ENCODE peak calls at places on chromosomes 5 and 9, in four cellular contexts. One of them, this sample, is unnamed.

GRCh38 chr9:87518702-87519335 is 21.2 kb downstream of the DAPK1 start:
- DNase-seq in fibroblast of pulmonary artery: peak
- DNase-seq in H1: no peak
- DNase-seq in Peyer's patch: no peak
- DNase-seq in this sample: peak

GRCh38 chr5:178232920-178233429 is 373 bp upstream of the PHYKPL start:
- DNase-seq in Peyer's patch: no peak
- DNase-seq in fibroblast of pulmonary artery: no peak
- DNase-seq in H1: no peak
- DNase-seq in this sample: no peak

GRCh38 chr5:180802325-180803180 is at the start of gene MGAT1:
- DNase-seq in Peyer's patch: peak
- DNase-seq in H1: no peak
- DNase-seq in fibroblast of pulmonary artery: peak
- DNase-seq in this sample: peak

GRCh38 chr5:140145223-140145622 is 19.5 kb downstream of the IGIP start:
- DNase-seq in Peyer's patch: no peak
- DNase-seq in fibroblast of pulmonary artery: no peak
- DNase-seq in H1: no peak
- DNase-seq in this sample: no peak

GRCh38 chr5:15968994-15969393 is 210.6 kb downstream of the MARCHF11 start:
- DNase-seq in Peyer's patch: no peak
- DNase-seq in H1: no peak
- DNase-seq in fibroblast of pulmonary artery: no peak
- DNase-seq in this sample: no peak

GRCh38 chr5:142945321-142945720 is 175.1 kb downstream of the ARHGAP26 start:
- DNase-seq in Peyer's patch: no peak
- DNase-seq in H1: no peak
- DNase-seq in fibroblast of pulmonary artery: no peak
- DNase-seq in this sample: no peak

GRCh38 chr9:2336055-2336454 is 285.5 kb upstream of the VLDLR start:
- DNase-seq in Peyer's patch: no peak
- DNase-seq in H1: no peak
- DNase-seq in fibroblast of pulmonary artery: peak
- DNase-seq in this sample: no peak

GRCh38 chr5:95403996-95404395 is 12.8 kb downstream of the FAM81B start:
- DNase-seq in H1: no peak
- DNase-seq in Peyer's patch: no peak
- DNase-seq in fibroblast of pulmonary artery: no peak
- DNase-seq in this sample: peak

GRCh38 chr5:110751902-110752762 is 13.3 kb downstream of the SLC25A46 start:
- DNase-seq in fibroblast of pulmonary artery: no peak
- DNase-seq in Peyer's patch: no peak
- DNase-seq in H1: no peak
- DNase-seq in this sample: no peak

GRCh38 chr5:104702212-104702611 is 1139.6 kb upstream of the NUDT12 start:
- DNase-seq in fibroblast of pulmonary artery: no peak
- DNase-seq in H1: no peak
- DNase-seq in Peyer's patch: no peak
- DNase-seq in this sample: peak

GRCh38 chr5:39422036-39422606 is 2.7 kb downstream of the DAB2 start:
- DNase-seq in Peyer's patch: no peak
- DNase-seq in H1: no peak
- DNase-seq in fibroblast of pulmonary artery: no peak
- DNase-seq in this sample: no peak
- TF ChIP-seq CTCF in Peyer's patch: no peak
- TF ChIP-seq CTCF in H1: no peak
- TF ChIP-seq CTCF in fibroblast of pulmonary artery: no peak
- TF ChIP-seq CTCF in this sample: no peak

GRCh38 chr5:93830893-93831292 is 89.5 kb upstream of the POU5F2 start:
- DNase-seq in Peyer's patch: no peak
- DNase-seq in H1: no peak
- DNase-seq in fibroblast of pulmonary artery: no peak
- DNase-seq in this sample: no peak

GRCh38 chr5:93829346-93829745 is 87.9 kb upstream of the POU5F2 start:
- DNase-seq in fibroblast of pulmonary artery: no peak
- DNase-seq in Peyer's patch: no peak
- DNase-seq in H1: no peak
- DNase-seq in this sample: no peak

GRCh38 chr5:93831449-93831848 is 90.0 kb upstream of the POU5F2 start:
- DNase-seq in Peyer's patch: no peak
- DNase-seq in H1: no peak
- DNase-seq in fibroblast of pulmonary artery: peak
- DNase-seq in this sample: peak
- TF ChIP-seq CTCF in Peyer's patch: no peak
- TF ChIP-seq CTCF in H1: no peak
- TF ChIP-seq CTCF in fibroblast of pulmonary artery: peak
- TF ChIP-seq CTCF in this sample: no peak

DNA sequence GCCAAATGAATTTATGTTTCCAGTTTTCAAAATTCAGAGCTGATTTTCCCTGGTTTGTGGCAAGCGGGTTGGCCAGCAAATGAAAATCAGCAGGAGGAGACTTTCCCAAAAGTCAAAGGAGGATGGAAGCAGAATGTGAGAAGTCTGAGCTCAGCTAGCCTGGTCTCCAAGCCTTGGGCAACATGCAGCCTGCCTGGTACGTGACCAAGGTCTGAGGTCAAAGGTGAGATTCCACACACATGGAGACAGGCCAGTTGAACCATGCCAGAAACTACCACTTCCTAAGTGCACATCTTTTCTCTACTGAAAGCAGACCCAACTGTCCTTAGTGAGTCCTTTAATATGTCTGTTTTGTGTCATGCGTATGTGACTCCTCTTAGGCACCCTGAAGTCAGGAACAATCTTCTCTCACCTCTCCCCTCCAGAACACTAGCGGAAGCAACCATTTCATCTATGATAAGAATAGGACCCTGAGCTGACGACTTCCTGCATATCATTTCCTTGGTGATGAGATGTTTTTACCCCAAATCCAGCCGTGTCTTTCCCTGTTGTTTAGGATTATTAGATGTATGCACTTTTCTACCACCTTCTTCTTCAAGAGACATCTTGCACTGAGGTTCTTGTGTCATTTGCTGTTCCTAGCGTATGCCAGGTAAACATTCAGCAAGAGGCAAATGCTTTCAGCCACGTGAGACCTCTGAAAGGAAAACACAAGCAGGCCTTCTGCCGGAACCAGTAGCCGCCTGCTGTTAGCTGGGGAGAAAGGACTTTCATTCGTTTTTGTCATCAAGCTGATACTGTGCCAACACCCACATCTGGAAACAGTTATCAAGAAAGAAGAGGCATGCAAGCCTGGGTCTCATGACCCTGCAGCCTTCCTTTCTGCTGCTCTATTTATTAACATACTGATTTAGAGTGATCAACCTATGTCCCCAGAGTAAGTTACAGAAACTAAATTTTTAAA is 9.7 kb upstream of the TGFBI start:
- DNase-seq in H1: no peak
- DNase-seq in fibroblast of pulmonary artery: peak
- DNase-seq in Peyer's patch: no peak
- DNase-seq in this sample: peak
- TF ChIP-seq CTCF in H1: no peak
- TF ChIP-seq CTCF in fibroblast of pulmonary artery: peak
- TF ChIP-seq CTCF in Peyer's patch: no peak
- TF ChIP-seq CTCF in this sample: peak

DNA sequence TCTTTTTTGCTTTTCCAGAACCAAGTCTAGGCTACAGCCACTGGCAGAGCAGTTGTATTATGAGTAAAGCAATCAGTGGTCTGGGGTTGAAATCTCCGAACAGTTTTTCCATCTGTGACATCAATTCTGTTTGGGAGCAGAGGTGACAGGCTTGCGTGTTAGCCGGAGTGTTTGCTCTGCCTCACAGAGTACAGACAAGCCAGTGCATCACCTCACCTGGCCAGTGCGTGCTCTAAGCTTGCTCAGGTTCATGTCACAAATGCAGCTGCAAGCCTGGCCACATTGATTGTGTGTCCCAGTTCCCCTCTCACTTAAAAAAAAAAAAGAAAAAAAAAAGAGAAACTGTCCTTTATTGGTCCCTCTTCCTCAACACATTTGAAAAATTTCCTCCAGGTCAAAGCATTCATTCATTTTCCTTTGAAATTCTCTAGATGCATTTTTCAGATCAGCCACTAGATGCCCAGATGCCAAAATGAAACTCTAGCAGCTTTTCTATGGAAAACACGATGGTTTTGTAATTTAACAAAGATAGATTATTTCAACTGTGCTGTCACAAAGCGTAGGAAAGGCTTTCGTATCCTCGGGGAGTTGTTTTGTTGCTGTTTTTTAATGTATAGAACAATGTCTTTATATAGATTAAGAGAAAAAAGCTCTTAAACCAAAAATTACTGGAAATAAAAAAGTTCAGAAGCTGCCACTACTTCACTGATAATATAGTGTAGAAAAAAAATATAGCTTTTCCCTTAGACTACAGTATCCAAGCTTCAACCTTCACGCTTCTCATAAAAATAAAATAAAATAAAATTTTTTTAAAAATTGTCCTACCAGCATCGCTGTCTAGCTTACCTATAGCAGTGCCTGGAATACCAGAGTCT is 585.5 kb downstream of the TLE1 start:
- DNase-seq in H1: no peak
- DNase-seq in fibroblast of pulmonary artery: no peak
- DNase-seq in Peyer's patch: no peak
- DNase-seq in this sample: peak
- TF ChIP-seq CTCF in H1: no peak
- TF ChIP-seq CTCF in fibroblast of pulmonary artery: peak
- TF ChIP-seq CTCF in Peyer's patch: no peak
- TF ChIP-seq CTCF in this sample: peak

This sample was measured in MCF 10A.